ENCODE peak calls at places on chromosomes 2 and 18, in four cellular contexts. T is IMR-90, L is H9, A is H1. D is an unnamed sample.

GRCh38 chr2:219772103-219772502 is 144.7 kb downstream of the SLC4A3 start:
- DNase-seq in T (no peak), L (no peak), A (no peak), D (no peak)

GRCh38 chr2:23688486-23689130 is 238.3 kb downstream of the ATAD2B start:
- DNase-seq in T (no peak), L (no peak), A (no peak), D (no peak)

GRCh38 chr2:159907914-159908313 is 109.9 kb upstream of the CD302 start:
- DNase-seq in T (no peak), L (no peak), A (no peak), D (no peak)

GRCh38 chr18:76592096-76592495 is 97.1 kb upstream of the ZNF516 start:
- DNase-seq in T (no peak), L (no peak), A (no peak), D (no peak)

GRCh38 chr2:181058378-181059269 is 78.2 kb downstream of the UBE2E3 start:
- DNase-seq in T (peak), L (peak), A (no peak), D (peak)

GRCh38 chr2:6917761-6918421 is 679 bp downstream of the RNF144A start:
- DNase-seq in T (no peak), L (peak), A (no peak), D (peak)

GRCh38 chr2:197079414-197079813 is 152.9 kb upstream of the PGAP1 start:
- DNase-seq in T (peak), L (no peak), A (no peak), D (no peak)

GRCh38 chr2:237732790-237733349 is 65.7 kb upstream of the RBM44 start:
- DNase-seq in T (no peak), L (no peak), A (no peak), D (peak)

GRCh38 chr18:43115076-43116035 is at the start of gene RIT2:
- DNase-seq in T (no peak), L (no peak), A (no peak), D (no peak)

GRCh38 chr2:46954951-46955571 is 39.5 kb upstream of the MCFD2 start:
- DNase-seq in T (peak), L (peak), A (no peak), D (peak)

GRCh38 chr18:46226461-46226860 is 122.3 kb downstream of the HAUS1 start:
- DNase-seq in T (peak), L (no peak), A (no peak), D (peak)

GRCh38 chr18:79902075-79902474 is 49.4 kb downstream of the SLC66A2 start:
- DNase-seq in T (no peak), L (peak), A (no peak), D (no peak)

GRCh38 chr2:10507106-10507505 is 59.0 kb upstream of the ODC1 start:
- DNase-seq in T (no peak), L (no peak), A (no peak), D (no peak)

GRCh38 chr2:176650811-176651559 is 381.7 kb downstream of the MTX2 start:
- DNase-seq in T (no peak), L (no peak), A (no peak), D (no peak)

GRCh38 chr2:112705576-112705975 is 15.2 kb upstream of the NT5DC4 start:
- DNase-seq in T (no peak), L (no peak), A (no peak), D (no peak)

GRCh38 chr2:65856928-65857327 is 424.5 kb upstream of the SPRED2 start:
- DNase-seq in T (no peak), L (no peak), A (no peak), D (no peak)

GRCh38 chr2:231554748-231555545 is 24.7 kb upstream of the NMUR1 start:
- DNase-seq in T (peak), L (no peak), A (no peak), D (no peak)

GRCh38 chr2:231554327-231554726 is 24.1 kb upstream of the NMUR1 start:
- DNase-seq in T (no peak), L (no peak), A (no peak), D (no peak)

GRCh38 chr2:231552752-231553151 is 22.5 kb upstream of the NMUR1 start:
- DNase-seq in T (no peak), L (no peak), A (no peak), D (no peak)

GRCh38 chr2:231556981-231557380 is 26.7 kb upstream of the NMUR1 start:
- DNase-seq in T (no peak), L (no peak), A (no peak), D (no peak)

GRCh38 chr2:231557571-231558217 is 27.4 kb upstream of the NMUR1 start:
- DNase-seq in T (peak), L (peak), A (peak), D (peak)
- H4K91ac ChIP-seq in T (no peak), L (no peak), A (no peak), D (no peak)

GRCh38 chr2:137229834-137230233 is 464.5 kb downstream of the THSD7B start:
- DNase-seq in T (no peak), L (no peak), A (no peak), D (no peak)
- H4K91ac ChIP-seq in T (no peak), L (no peak), A (no peak), D (no peak)

DNA sequence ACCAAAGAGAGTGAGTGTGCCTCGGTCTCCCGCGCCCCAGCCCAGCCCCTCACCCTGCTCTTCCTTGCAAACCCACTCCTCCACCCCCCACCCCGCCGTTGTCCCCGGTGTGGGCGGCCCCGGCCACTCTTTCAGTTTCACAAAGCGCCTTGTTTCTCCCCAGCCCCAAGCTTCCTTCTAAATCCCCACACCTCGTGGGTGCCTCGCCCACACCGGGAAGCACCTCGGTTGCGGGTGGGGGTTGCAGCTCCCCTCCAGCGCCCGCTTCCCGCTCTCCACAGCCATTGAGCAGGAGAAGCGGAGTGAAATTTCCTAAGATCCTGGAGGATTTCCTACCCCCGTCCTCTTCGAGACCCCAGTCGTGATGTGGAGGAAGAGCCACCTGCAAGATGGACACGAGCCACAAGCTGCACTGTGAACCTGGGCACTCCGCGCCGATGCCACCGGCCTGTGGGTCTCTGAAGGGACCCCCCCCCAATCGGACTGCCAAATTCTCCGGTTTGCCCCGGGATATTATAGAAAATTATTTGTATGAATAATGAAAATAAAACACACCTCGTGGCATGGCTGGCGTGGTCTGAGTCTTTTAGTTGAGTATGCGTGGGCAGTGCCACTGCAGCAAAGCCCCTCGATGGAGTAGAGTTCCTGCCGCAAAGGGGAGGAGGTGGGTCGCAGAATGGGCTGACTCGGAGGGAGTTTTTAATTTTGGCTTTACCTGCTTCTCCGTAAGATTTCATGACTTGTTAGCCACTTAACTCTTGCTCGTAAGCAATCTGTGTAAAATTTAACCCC is 848 bp downstream of the TMSB10 start:
- DNase-seq in T (no peak), L (no peak), A (no peak), D (no peak)
- H4K91ac ChIP-seq in T (peak), L (no peak), A (peak), D (peak)

GRCh38 chr18:34598136-34598635 is 111.9 kb upstream of the DTNA start:
- DNase-seq in T (peak), L (no peak), A (no peak), D (no peak)

GRCh38 chr18:34595673-34596072 is 114.4 kb upstream of the DTNA start:
- DNase-seq in T (peak), L (peak), A (no peak), D (no peak)

GRCh38 chr18:34600118-34600517 is 110.0 kb upstream of the DTNA start:
- DNase-seq in T (peak), L (no peak), A (no peak), D (no peak)

GRCh38 chr18:34600874-34601273 is 109.2 kb upstream of the DTNA start:
- DNase-seq in T (no peak), L (no peak), A (no peak), D (no peak)
- H4K91ac ChIP-seq in T (no peak), L (no peak), A (no peak), D (no peak)

DNA sequence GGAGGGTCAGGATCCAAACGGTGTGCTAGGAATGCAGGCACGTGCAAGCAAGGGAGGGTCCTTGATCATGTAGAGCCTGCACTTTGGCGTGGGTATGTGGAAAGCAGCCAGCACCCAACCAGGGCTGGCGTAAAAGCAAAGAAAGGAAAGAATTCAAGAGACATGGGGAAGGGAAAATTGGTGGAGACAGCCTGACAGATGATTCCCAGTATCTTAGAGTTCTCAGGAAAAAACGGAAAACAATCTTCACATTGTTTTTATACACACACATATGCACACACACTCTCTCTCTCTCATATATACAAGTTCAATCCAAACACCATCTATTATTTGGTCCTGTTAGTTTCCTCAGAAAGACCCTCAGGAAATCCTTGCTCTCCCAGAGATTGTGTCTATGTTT is 46.4 kb downstream of the LTBP1 start:
- DNase-seq in T (no peak), L (no peak), A (no peak), D (no peak)
- H4K91ac ChIP-seq in T (no peak), L (no peak), A (no peak), D (no peak)

GRCh38 chr2:235112365-235112764 is 160.5 kb downstream of the SH3BP4 start:
- DNase-seq in T (no peak), L (peak), A (no peak), D (no peak)

GRCh38 chr2:235116885-235117492 is 165.2 kb downstream of the SH3BP4 start:
- DNase-seq in T (peak), L (no peak), A (no peak), D (no peak)

DNA sequence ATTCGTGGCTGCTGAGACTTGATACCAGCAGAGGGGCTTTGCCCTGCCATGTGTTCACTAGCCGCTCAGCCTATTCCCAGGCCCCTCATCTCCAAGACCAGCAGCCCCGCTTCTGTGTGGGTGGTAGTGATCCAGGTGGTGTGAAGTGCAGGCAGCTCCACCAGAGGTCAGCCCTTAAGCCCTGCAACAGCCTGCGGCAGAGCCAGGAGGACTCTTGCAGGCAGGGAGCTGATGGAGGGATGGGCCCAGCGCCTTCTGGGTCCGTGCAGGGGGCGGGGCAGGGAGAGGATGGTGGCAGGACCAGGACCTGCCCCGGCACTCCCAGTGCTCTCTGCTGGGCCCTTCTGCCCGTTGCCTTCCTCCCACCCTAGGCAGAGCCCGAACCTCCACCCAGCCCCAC is 162.0 kb downstream of the SH3BP4 start:
- DNase-seq in T (no peak), L (peak), A (no peak), D (peak)
- H4K91ac ChIP-seq in T (no peak), L (no peak), A (no peak), D (no peak)

DNA sequence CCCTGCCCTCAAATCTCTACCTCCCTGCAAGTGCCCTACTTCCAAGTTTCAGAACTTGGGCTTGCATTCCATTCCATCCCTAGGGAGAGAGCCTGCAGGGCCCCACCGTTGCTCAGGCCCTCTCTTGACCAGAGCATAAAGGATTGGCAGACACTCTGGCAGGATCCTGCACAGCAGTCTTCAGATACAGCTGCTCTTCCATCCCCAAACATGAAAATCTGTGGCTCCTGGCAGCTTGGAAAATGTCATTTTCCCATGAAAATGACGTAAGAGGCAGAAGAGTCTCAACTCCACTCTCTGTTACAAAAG is 162.6 kb downstream of the GFPT1 start:
- DNase-seq in T (no peak), L (no peak), A (no peak), D (no peak)
- H4K91ac ChIP-seq in T (peak), L (no peak), A (no peak), D (no peak)

D was measured in trophoblast cell.